ENCODE peak calls at places on chromosomes 13 and 19, in seven cellular contexts. P is esophagus squamous epithelium, R is WERI-Rb-1, C is stomach, T is suprapubic skin, I is SK-N-SH, V is breast epithelium. B is an unnamed sample. For H3K36me3 and H3K27me3, the result is how much of the 10 kb centered on the place peaks cover.

GRCh38 chr19:10756791-10757190 is 38.9 kb downstream of the DNM2 start:
- DNase-seq in P (no peak), V (no peak), T (no peak), I (no peak), C (no peak), R (peak), B (peak)

GRCh38 chr19:32819415-32820400 is 49.9 kb downstream of the SLC7A9 start:
- DNase-seq in I (no peak), R (no peak), P (no peak), T (no peak), V (no peak), C (no peak), B (no peak)

GRCh38 chr13:21686761-21687391 is 16.0 kb downstream of the FGF9 start:
- DNase-seq in V (no peak), C (no peak), T (no peak), I (no peak), P (no peak), R (no peak), B (no peak)

GRCh38 chr19:33340991-33341390 is 32.5 kb upstream of the CEBPG start:
- DNase-seq in C (no peak), P (no peak), V (no peak), R (no peak), T (no peak), I (no peak), B (no peak)

GRCh38 chr19:6503407-6504201 is 1.5 kb upstream of the TUBB4A start:
- DNase-seq in T (no peak), C (no peak), P (no peak), R (no peak), I (no peak), V (no peak), B (no peak)

GRCh38 chr13:98930014-98930625 is 47.7 kb downstream of the DOCK9 start:
- DNase-seq in C (no peak), I (no peak), R (no peak), P (no peak), T (no peak), V (no peak), B (no peak)

GRCh38 chr19:49614096-49614857 is 23.3 kb downstream of the PRR12 start:
- DNase-seq in P (no peak), C (no peak), T (no peak), R (no peak), I (no peak), V (no peak), B (peak)

GRCh38 chr13:94328336-94329041 is 151.0 kb downstream of the DCT start:
- DNase-seq in I (no peak), V (no peak), R (no peak), C (no peak), P (no peak), T (no peak), B (no peak)

GRCh38 chr13:85541476-85541875 is 257.7 kb downstream of the SLITRK6 start:
- DNase-seq in P (no peak), C (no peak), R (no peak), I (no peak), T (no peak), V (no peak), B (no peak)

GRCh38 chr13:19864018-19864338 is 529 bp upstream of the ZMYM5 start:
- DNase-seq in T (peak), P (peak), C (peak), R (peak), I (peak), V (peak), B (no peak)

GRCh38 chr19:48480476-48481190 is 11.5 kb downstream of the CYTH2 start:
- DNase-seq in P (no peak), C (no peak), I (no peak), V (no peak), T (no peak), R (no peak), B (peak)

GRCh38 chr19:43784251-43784980 is 3.6 kb upstream of the KCNN4 start:
- DNase-seq in C (peak), P (no peak), T (no peak), I (no peak), V (no peak), R (peak), B (peak)

GRCh38 chr19:39506944-39507714 is 7.8 kb upstream of the SELENOV start:
- DNase-seq in I (peak), R (peak), V (no peak), C (no peak), T (no peak), P (no peak), B (peak)

GRCh38 chr13:28621439-28621838 is 37.5 kb upstream of the POMP start:
- DNase-seq in V (no peak), I (no peak), C (no peak), P (no peak), R (no peak), T (no peak), B (no peak)

GRCh38 chr13:71867101-71867814 is at the start of gene DACH1:
- DNase-seq in C (peak), I (peak), R (peak), T (peak), V (peak), P (peak), B (peak)

GRCh38 chr13:53238241-53238640 is 209.6 kb downstream of the OLFM4 start:
- DNase-seq in T (no peak), P (no peak), V (no peak), C (no peak), R (no peak), I (no peak), B (no peak)

GRCh38 chr19:13906525-13906904 is 514 bp downstream of the CC2D1A start:
- DNase-seq in R (peak), P (no peak), T (no peak), V (no peak), C (peak), I (peak), B (no peak)

GRCh38 chr19:22472180-22472637 is 50.1 kb upstream of the ZNF98 start:
- DNase-seq in C (no peak), P (no peak), I (no peak), T (no peak), R (no peak), V (no peak), B (no peak)

GRCh38 chr13:45315520-45316167 is 25.3 kb downstream of the TPT1 start:
- DNase-seq in T (no peak), I (no peak), V (no peak), R (no peak), C (no peak), P (no peak), B (no peak)

GRCh38 chr19:3387645-3388589 is 21.5 kb downstream of the NFIC start:
- DNase-seq in R (no peak), T (peak), I (peak), C (peak), V (peak), P (no peak), B (peak)

GRCh38 chr19:7658219-7658686 is 10.6 kb upstream of the RETN start:
- DNase-seq in V (no peak), C (no peak), I (no peak), T (no peak), R (no peak), P (no peak), B (peak)

GRCh38 chr19:38596057-38596981 is 21.4 kb downstream of the MAP4K1 start:
- DNase-seq in C (peak), R (peak), I (peak), V (no peak), T (no peak), P (no peak), B (peak)

GRCh38 chr13:98496239-98496668 is 80.7 kb downstream of the STK24 start:
- DNase-seq in C (no peak), P (no peak), V (no peak), R (no peak), I (no peak), T (peak), B (no peak)

GRCh38 chr13:101457176-101457575 is 4.7 kb downstream of the ITGBL1 start:
- DNase-seq in V (no peak), C (no peak), P (no peak), I (no peak), T (no peak), R (no peak), B (no peak)

GRCh38 chr13:101452519-101453485 is at the start of gene ITGBL1:
- DNase-seq in P (no peak), R (peak), C (no peak), I (peak), V (no peak), T (peak), B (peak)

GRCh38 chr13:101454767-101455166 is 2.3 kb downstream of the ITGBL1 start:
- DNase-seq in V (no peak), T (no peak), R (no peak), I (no peak), P (no peak), C (no peak), B (no peak)

GRCh38 chr13:101453784-101454201 is 1.3 kb downstream of the ITGBL1 start:
- DNase-seq in C (peak), P (no peak), V (no peak), T (no peak), R (no peak), I (peak), B (peak)

DNA sequence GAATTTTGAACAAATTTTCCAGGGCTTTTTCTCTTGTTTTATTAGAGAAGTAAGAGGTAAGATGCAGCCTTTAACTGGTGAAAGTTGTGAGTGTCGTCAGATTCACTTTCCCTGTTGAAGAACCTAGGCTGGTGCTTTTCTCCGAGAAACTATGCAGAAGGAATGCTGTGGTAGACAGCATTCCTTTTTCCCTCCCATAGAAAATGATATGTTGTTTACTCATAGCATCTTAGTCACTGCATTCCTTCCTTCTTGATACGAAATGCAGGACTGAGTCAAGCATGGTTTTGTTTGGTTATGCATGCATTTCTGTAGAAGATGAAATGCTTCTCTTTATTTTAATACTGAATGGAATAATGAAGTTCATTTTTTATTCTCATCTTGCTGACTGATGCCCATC is 3.4 kb downstream of the ITGBL1 start:
- DNase-seq in C (no peak), R (no peak), P (no peak), T (no peak), I (no peak), V (no peak), B (no peak)
- H3K4me3 ChIP-seq in C (no peak), R (no peak), P (no peak), T (no peak), I (peak), V (no peak), B (no peak)

DNA sequence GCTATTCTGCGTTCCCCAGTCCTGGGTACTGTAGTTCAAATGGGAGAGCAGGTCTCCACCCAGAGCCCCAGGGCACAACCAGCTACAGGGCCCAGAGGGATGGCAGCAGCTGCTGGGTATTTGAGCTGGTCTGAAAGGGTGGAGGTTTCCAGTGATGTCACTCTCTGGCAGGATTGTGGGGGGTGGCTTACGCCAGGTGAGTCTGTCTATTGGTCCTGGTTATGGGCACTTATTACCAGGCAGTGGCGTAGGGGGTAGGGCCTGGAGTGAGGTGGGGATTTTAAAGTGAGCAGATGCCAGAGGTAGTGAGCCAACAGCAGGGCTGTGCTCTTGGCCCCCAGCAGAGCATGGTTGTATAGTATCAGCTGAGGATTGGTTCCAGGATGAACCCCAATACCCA is 6.2 kb downstream of the RPS19 start:
- DNase-seq in V (no peak), T (peak), R (no peak), I (peak), C (no peak), P (no peak), B (peak)
- H3K36me3 ChIP-seq in V (under half), T (half or more), R (half or more), I (half or more), C (half or more), P (under half), B (half or more)

GRCh38 chr13:111859361-111860105 is 207.4 kb upstream of the SOX1 start:
- DNase-seq in V (no peak), P (no peak), C (no peak), R (no peak), T (no peak), I (no peak), B (no peak)

GRCh38 chr13:111858571-111858970 is 208.4 kb upstream of the SOX1 start:
- DNase-seq in V (no peak), T (no peak), R (no peak), C (no peak), P (no peak), I (no peak), B (no peak)

GRCh38 chr13:111857336-111857735 is 209.6 kb upstream of the SOX1 start:
- DNase-seq in P (no peak), R (no peak), C (no peak), I (no peak), T (no peak), V (no peak), B (no peak)

GRCh38 chr13:111856571-111856970 is 210.4 kb upstream of the SOX1 start:
- DNase-seq in P (no peak), I (no peak), T (no peak), V (no peak), R (no peak), C (no peak), B (no peak)

GRCh38 chr13:111857846-111858560 is 208.9 kb upstream of the SOX1 start:
- DNase-seq in T (no peak), V (no peak), C (no peak), R (no peak), P (no peak), I (no peak), B (no peak)
- H3K27me3 ChIP-seq in T (under half), V (under half), C (under half), R (half or more), P (under half), I (under half), B (under half)

GRCh38 chr19:5292453-5292842 is 48.2 kb downstream of the PTPRS start:
- DNase-seq in R (peak), T (no peak), C (peak), V (no peak), P (no peak), I (peak), B (no peak)

GRCh38 chr19:5294403-5295160 is 46.0 kb downstream of the PTPRS start:
- DNase-seq in C (no peak), T (no peak), V (no peak), R (no peak), P (no peak), I (no peak), B (peak)

GRCh38 chr19:5291588-5292193 is 48.9 kb downstream of the PTPRS start:
- DNase-seq in R (no peak), V (no peak), T (no peak), I (peak), C (no peak), P (no peak), B (no peak)

GRCh38 chr19:5293607-5294089 is 47.0 kb downstream of the PTPRS start:
- DNase-seq in R (peak), C (peak), I (peak), V (no peak), T (peak), P (no peak), B (peak)

GRCh38 chr19:5292843-5293606 is 47.6 kb downstream of the PTPRS start:
- DNase-seq in T (peak), I (peak), P (no peak), C (peak), V (peak), R (peak), B (peak)
- H3K4me3 ChIP-seq in T (peak), I (peak), P (peak), C (peak), V (peak), R (peak), B (peak)

GRCh38 chr19:1090731-1091543 is 4.2 kb downstream of the POLR2E start:
- DNase-seq in V (no peak), T (no peak), I (no peak), R (no peak), C (no peak), P (no peak), B (no peak)
- H3K36me3 ChIP-seq in V (under half), T (half or more), I (under half), R (half or more), C (under half), P (under half), B (under half)

DNA sequence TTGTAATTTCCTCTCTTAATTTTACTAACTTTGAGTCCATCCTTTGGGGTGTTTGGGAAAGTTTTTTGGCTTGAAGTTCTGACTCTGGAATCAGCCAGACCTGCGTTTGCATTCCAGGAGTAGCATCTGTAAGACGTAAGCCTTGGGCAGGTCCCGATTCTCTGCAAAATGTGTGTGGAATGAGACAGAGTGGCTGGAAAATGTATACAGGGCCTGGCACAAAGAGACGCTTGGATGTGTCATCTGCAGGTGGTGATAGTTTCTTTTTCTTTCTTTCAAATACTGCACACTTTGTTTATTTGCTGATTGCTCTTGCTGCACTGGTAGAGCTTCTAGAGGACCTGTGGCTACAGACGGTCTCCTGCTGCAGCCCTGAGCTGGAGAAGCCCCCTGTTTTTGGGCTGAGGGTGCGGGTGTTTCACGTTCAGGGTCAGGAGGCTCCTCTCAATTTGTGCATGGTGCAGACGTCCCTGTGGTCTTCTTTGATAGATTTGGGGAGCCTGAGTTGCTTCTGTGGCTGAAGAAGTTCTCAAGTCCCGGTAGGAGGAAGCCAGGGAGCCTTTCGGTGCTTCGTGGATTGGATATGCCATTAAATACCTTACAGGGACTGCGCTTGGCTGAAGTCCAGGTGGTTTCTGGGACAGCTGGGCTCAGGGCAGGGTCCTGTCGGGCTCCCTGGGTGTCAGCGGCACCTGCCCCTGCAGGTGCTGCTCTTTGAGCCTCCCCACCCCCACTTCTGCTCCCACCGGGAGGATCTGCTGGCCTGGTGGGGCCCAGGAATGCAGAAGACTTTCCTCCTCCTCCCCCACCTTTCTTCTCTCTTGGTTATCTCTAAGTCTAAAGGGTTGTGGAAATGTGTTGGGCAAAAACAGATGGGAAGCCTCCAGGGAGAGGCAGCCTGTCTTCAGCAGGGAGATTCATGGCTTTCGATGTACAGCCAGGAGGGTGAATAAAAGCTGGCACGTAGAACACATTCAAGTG is 44.1 kb upstream of the GAS6 start:
- DNase-seq in P (no peak), R (peak), C (peak), T (no peak), V (peak), I (no peak), B (peak)
- H3K27me3 ChIP-seq in P (under half), R (under half), C (under half), T (under half), V (under half), I (under half), B (under half)

GRCh38 chr13:75368167-75368566 is 113.8 kb downstream of the TBC1D4 start:
- DNase-seq in V (no peak), R (no peak), P (no peak), T (no peak), I (no peak), C (no peak), B (no peak)

GRCh38 chr13:75364131-75364713 is 117.7 kb downstream of the TBC1D4 start:
- DNase-seq in I (no peak), T (no peak), P (no peak), C (no peak), R (no peak), V (no peak), B (no peak)

GRCh38 chr13:75365724-75366173 is 116.2 kb downstream of the TBC1D4 start:
- DNase-seq in P (no peak), T (no peak), V (no peak), C (no peak), R (no peak), I (no peak), B (no peak)

GRCh38 chr13:75363371-75363770 is 118.6 kb downstream of the TBC1D4 start:
- DNase-seq in T (no peak), R (no peak), P (no peak), V (no peak), I (no peak), C (no peak), B (no peak)

GRCh38 chr13:75366380-75367280 is 115.3 kb downstream of the TBC1D4 start:
- DNase-seq in P (no peak), T (no peak), I (no peak), V (no peak), R (no peak), C (no peak), B (no peak)
- H3K4me3 ChIP-seq in P (no peak), T (no peak), I (no peak), V (no peak), R (no peak), C (no peak), B (no peak)

GRCh38 chr19:15340086-15340485 is 7.7 kb upstream of the BRD4 start:
- DNase-seq in I (no peak), V (no peak), R (no peak), C (no peak), P (no peak), T (no peak), B (no peak)
- H3K36me3 ChIP-seq in I (under half), V (under half), R (under half), C (under half), P (under half), T (under half), B (under half)

B was measured in H7.